ENCODE peak calls at places on chromosomes 13 and 19, in four cellular contexts. H, O, D and N are unnamed samples.

GRCh38 chr19:13841339-13842293 is 35.3 kb upstream of the NANOS3 start:
- DNase-seq in H (no peak), O (no peak), D (no peak), N (no peak)

GRCh38 chr19:19004144-19004543 is 29.2 kb downstream of the SUGP2 start:
- DNase-seq in H (no peak), O (no peak), D (no peak), N (no peak)

GRCh38 chr13:72113070-72113469 is 246.1 kb upstream of the DACH1 start:
- DNase-seq in H (no peak), O (no peak), D (no peak), N (no peak)

GRCh38 chr13:106401081-106401480 is 134.4 kb downstream of the EFNB2 start:
- DNase-seq in H (no peak), O (no peak), D (no peak), N (no peak)

GRCh38 chr19:32928806-32929205 is 43.0 kb downstream of the CEP89 start:
- DNase-seq in H (no peak), O (no peak), D (peak), N (peak)

GRCh38 chr13:84962849-84963248 is 836.4 kb downstream of the SLITRK6 start:
- DNase-seq in H (no peak), O (no peak), D (no peak), N (no peak)

GRCh38 chr19:5623397-5624153 is 692 bp downstream of the SAFB start:
- DNase-seq in H (peak), O (no peak), D (no peak), N (no peak)

GRCh38 chr19:41940443-41941409 is 12.5 kb upstream of the ERFL start:
- DNase-seq in H (peak), O (no peak), D (no peak), N (no peak)

GRCh38 chr19:8206147-8207087 is 2.8 kb upstream of the CERS4 start:
- DNase-seq in H (no peak), O (no peak), D (no peak), N (no peak)

GRCh38 chr13:42320375-42320787 is 48.4 kb downstream of the AKAP11 start:
- DNase-seq in H (no peak), O (no peak), D (no peak), N (no peak)

GRCh38 chr13:67147257-67148218 is 82.6 kb downstream of the PCDH9 start:
- DNase-seq in H (no peak), O (no peak), D (no peak), N (peak)

GRCh38 chr19:2846180-2846935 is 5.1 kb downstream of the ZNF555 start:
- DNase-seq in H (no peak), O (no peak), D (no peak), N (no peak)

GRCh38 chr19:35000647-35001501 is 751 bp downstream of the GRAMD1A start:
- DNase-seq in H (peak), O (no peak), D (peak), N (peak)

GRCh38 chr13:50864492-50864891 is 21.0 kb upstream of the DLEU7 start:
- DNase-seq in H (no peak), O (no peak), D (no peak), N (no peak)

GRCh38 chr19:55544776-55545439 is 435 bp downstream of the SBK3 start:
- DNase-seq in H (peak), O (no peak), D (peak), N (no peak)

GRCh38 chr19:6590458-6591319 is at the start of gene CD70:
- DNase-seq in H (peak), O (peak), D (no peak), N (peak)

GRCh38 chr13:45436953-45437352 is 18.8 kb upstream of the SLC25A30 start:
- DNase-seq in H (no peak), O (no peak), D (no peak), N (no peak)

GRCh38 chr19:29525901-29526729 is at the start of gene VSTM2B:
- DNase-seq in H (peak), O (no peak), D (no peak), N (no peak)

GRCh38 chr19:31981545-31981944 is 363.9 kb upstream of the ZNF507 start:
- DNase-seq in H (no peak), O (no peak), D (no peak), N (no peak)

GRCh38 chr19:30052122-30053075 is 110.4 kb downstream of the URI1 start:
- DNase-seq in H (no peak), O (no peak), D (no peak), N (no peak)

GRCh38 chr13:40058757-40059236 is 403.3 kb downstream of the COG6 start:
- DNase-seq in H (no peak), O (peak), D (no peak), N (no peak)

GRCh38 chr19:23547816-23548430 is 139.1 kb downstream of the ZNF675 start:
- DNase-seq in H (no peak), O (no peak), D (no peak), N (no peak)

GRCh38 chr19:50447750-50448149 is 15.1 kb downstream of the MYBPC2 start:
- DNase-seq in H (no peak), O (no peak), D (no peak), N (no peak)

GRCh38 chr13:23673354-23673753 is 103.1 kb downstream of the TNFRSF19 start:
- DNase-seq in H (no peak), O (no peak), D (no peak), N (no peak)

GRCh38 chr13:65479692-65480091 is 1750.4 kb downstream of the PCDH9 start:
- DNase-seq in H (no peak), O (no peak), D (no peak), N (no peak)

GRCh38 chr19:13209797-13210775 is 59.9 kb downstream of the IER2 start:
- DNase-seq in H (no peak), O (no peak), D (no peak), N (no peak)

GRCh38 chr13:113147206-113147605 is 11.2 kb upstream of the PROZ start:
- DNase-seq in H (no peak), O (no peak), D (no peak), N (no peak)

GRCh38 chr13:33454844-33455256 is 169.3 kb upstream of the STARD13 start:
- DNase-seq in H (no peak), O (no peak), D (no peak), N (no peak)

GRCh38 chr13:82436099-82436585 is 1446.1 kb downstream of the SLITRK1 start:
- DNase-seq in H (no peak), O (no peak), D (no peak), N (no peak)

GRCh38 chr19:45100797-45101196 is 7.8 kb downstream of the PPP1R37 start:
- DNase-seq in H (no peak), O (no peak), D (no peak), N (no peak)

GRCh38 chr13:80341771-80342271 is 895 bp upstream of the SPRY2 start:
- DNase-seq in H (no peak), O (no peak), D (peak), N (peak)

GRCh38 chr13:37618554-37618953 is 20.0 kb upstream of the POSTN start:
- DNase-seq in H (no peak), O (no peak), D (no peak), N (no peak)

GRCh38 chr19:19064098-19064722 is 416 bp downstream of the SLC25A42 start:
- DNase-seq in H (no peak), O (no peak), D (no peak), N (peak)

GRCh38 chr19:35901055-35901644 is 810 bp upstream of the NFKBID start:
- DNase-seq in H (no peak), O (no peak), D (no peak), N (no peak)

GRCh38 chr19:12834418-12834943 is at the start of gene RTBDN:
- DNase-seq in H (no peak), O (no peak), D (no peak), N (no peak)

GRCh38 chr19:4089400-4089908 is 22.8 kb upstream of the ZBTB7A start:
- DNase-seq in H (no peak), O (no peak), D (no peak), N (no peak)

GRCh38 chr13:62209539-62209938 is 793.9 kb upstream of the PCDH20 start:
- DNase-seq in H (no peak), O (peak), D (no peak), N (no peak)
- TF ChIP-seq SMC3 in H (no peak), O (no peak), D (no peak), N (no peak)

GRCh38 chr13:99498304-99499161 is 2.7 kb upstream of the TM9SF2 start:
- DNase-seq in H (peak), O (peak), D (peak), N (peak)

GRCh38 chr13:99500839-99501134 is 485 bp upstream of the TM9SF2 start:
- DNase-seq in H (no peak), O (no peak), D (no peak), N (no peak)

GRCh38 chr13:99505814-99506269 is 4.6 kb downstream of the TM9SF2 start:
- DNase-seq in H (no peak), O (no peak), D (no peak), N (peak)

GRCh38 chr13:99501952-99502310 is 659 bp downstream of the TM9SF2 start:
- DNase-seq in H (no peak), O (no peak), D (no peak), N (peak)

DNA sequence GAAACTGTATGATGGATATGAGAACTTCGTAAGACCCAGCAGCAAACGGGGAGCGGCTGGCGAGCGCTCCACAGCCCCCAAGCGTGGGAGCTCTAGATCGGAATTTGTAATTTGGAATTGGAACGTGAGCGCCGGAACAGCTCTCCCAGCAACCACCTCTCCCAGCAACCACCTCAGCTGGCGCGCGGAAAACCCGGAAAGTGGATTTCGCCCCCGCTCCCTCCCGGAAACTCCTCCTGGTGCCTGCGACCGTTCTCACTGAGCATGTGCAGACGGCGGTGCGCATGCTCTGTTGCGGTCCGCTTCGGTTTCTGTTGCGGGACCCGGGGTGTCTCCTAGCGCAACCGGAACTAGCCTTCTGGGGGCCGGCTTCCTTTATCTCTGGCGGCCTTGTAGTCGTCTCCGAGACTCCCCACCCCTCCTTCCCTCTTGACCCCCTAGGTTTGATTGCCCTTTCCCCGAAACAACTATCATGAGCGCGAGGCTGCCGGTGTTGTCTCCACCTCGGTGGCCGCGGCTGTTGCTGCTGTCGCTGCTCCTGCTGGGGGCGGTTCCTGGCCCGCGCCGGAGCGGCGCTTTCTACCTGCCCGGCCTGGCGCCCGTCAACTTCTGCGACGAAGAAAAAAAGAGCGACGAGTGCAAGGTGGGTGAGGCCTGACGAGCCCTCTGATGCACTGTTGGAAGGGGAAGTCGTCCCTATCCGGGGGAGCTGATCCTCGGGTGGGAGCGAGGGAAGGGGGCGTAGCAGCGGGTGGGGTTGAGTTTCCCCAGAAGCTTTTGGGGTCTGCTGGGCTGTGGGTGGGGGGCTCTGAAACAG is at the start of gene TM9SF2:
- DNase-seq in H (peak), O (peak), D (peak), N (peak)
- TF ChIP-seq REST in H (no peak), O (no peak), D (no peak), N (no peak)

DNA sequence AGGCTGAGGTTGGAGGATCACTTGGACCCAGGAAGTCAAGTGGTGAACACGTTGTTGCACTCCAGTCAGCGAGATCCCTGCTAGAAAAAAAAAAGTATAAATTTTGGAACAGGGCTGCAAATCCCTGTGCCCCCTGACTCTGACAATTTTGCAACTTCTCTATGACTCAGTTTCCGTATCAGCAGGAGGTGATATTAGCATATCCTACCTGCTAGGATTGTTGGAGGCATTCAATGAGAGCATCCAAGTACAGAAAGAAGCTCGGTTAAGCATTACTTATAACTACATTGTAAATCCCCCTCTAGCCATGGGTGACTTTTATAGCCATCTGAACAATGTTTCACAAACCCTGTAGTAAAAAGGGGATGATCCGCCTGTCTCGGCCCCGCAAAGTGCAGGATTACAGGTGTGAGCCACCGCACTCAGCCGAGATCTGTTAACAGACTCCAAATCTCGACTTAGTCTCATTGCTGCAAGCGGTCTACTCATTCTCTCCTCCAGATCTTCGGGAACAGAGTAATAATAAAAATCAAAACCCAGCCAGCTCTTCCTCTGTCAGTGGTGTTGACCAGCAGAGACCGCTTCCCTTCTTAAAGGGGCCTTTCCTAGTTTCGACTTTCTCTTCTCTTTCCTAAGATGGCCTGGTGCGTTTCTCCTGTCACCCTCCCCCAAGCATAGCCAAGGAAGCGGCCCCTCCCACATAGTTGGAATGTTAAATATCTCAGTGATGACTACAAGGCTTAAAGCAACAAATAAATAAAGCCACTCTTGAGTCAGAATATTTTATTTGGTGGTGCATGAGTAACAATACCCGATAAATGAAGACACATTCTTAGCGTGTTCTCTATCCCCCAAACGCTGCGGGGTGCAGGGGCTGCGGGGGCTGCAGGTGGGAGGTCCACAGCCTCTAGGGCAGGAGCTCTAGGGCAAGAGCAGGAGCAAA is 10.3 kb upstream of the BICRA start:
- DNase-seq in H (no peak), O (no peak), D (peak), N (peak)
- TF ChIP-seq KDM1A in H (no peak), O (no peak), D (no peak), N (no peak)

GRCh38 chr19:49441960-49442350 is 628 bp upstream of the SLC17A7 start:
- DNase-seq in H (no peak), O (no peak), D (no peak), N (no peak)

GRCh38 chr19:49440439-49441209 is 703 bp downstream of the SLC17A7 start:
- DNase-seq in H (no peak), O (no peak), D (no peak), N (no peak)

GRCh38 chr19:49442793-49443365 is 1.6 kb upstream of the SLC17A7 start:
- DNase-seq in H (peak), O (no peak), D (peak), N (peak)

GRCh38 chr19:49442354-49442753 is 1.0 kb upstream of the SLC17A7 start:
- DNase-seq in H (no peak), O (no peak), D (no peak), N (peak)

DNA sequence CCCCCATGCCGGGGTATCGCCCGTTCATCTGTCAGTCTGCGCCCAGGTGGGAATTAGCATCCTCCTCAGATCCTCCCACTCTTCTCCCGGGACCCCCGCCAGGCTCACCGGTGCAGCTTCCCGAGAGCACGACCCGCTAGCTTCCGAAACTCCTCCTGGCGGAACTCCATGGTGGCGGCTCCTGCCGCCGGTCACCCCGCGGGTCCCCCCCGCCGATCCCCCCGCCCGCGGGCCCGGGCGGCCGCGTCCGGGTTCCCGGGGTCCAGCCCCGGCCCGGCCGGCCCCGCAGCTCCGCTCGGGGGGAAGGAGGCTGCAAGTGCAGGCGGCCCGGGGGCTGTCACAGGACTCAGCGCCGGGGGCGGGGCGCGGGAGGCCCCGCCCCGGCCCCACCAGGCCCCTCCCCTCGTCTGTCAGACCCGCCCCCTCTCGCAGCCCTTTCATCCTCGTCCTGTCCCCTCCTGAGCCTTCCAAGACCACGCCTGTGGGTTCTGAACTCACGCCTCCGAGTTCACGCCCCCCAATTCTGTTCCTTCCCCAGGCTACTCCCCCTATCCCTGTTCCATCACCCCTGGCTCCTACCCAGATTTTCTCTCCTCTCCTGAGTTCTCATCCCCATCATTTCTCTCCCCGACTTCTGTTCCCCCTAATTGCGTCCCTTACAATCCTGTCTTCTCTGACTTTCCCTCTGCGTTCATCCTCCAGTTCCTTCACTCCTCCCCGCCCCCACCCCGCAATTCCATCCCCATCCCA is at the start of gene SLC17A7:
- DNase-seq in H (peak), O (no peak), D (no peak), N (peak)
- TF ChIP-seq SMC3 in H (no peak), O (no peak), D (no peak), N (no peak)

GRCh38 chr19:11814707-11815050 is 606 bp downstream of the ZNF440 start:
- DNase-seq in H (no peak), O (no peak), D (no peak), N (no peak)

GRCh38 chr19:11813801-11814706 is at the start of gene ZNF440:
- DNase-seq in H (peak), O (peak), D (peak), N (no peak)
- TF ChIP-seq REST in H (peak), O (no peak), D (peak), N (no peak)

GRCh38 chr13:20942938-20943518 is 40.5 kb upstream of the XPO4 start:
- DNase-seq in H (no peak), O (no peak), D (no peak), N (no peak)
- TF ChIP-seq KDM1A in H (no peak), O (no peak), D (no peak), N (no peak)